ENCODE peak calls at places on chromosomes 7 and 10, in seven cellular contexts. J, U, O, C, P, K and H are unnamed samples.

GRCh38 chr10:68601490-68602265 is 41.5 kb downstream of the TET1 start:
- DNase-seq in K (peak; percentile 8), J (no peak), C (no peak), P (no peak), U (no peak), O (no peak), H (no peak)

GRCh38 chr10:96700477-96701099 is 19.7 kb downstream of the PIK3AP1 start:
- DNase-seq in K (no peak), U (no peak), P (no peak), O (peak; percentile 83), C (no peak), J (no peak), H (no peak)

GRCh38 chr10:68096913-68097509 is 12.3 kb upstream of the MYPN start:
- DNase-seq in P (peak; percentile 91), J (no peak), C (no peak), O (no peak), K (no peak), U (no peak), H (peak; percentile 95)

GRCh38 chr10:13684252-13684791 is 97.6 kb downstream of the PRPF18 start:
- DNase-seq in O (no peak), K (no peak), P (peak; percentile 72), J (peak; percentile 36), C (no peak), U (peak; percentile 20), H (no peak)

GRCh38 chr10:132357286-132358058 is 25.5 kb downstream of the LRRC27 start:
- DNase-seq in C (no peak), J (no peak), K (no peak), O (no peak), P (no peak), U (no peak), H (no peak)

GRCh38 chr10:87818505-87819273 is 663 bp upstream of the ATAD1 start:
- DNase-seq in K (peak; percentile 63), U (peak; percentile 48), C (peak; percentile 64), O (peak; percentile 61), J (peak; percentile 89), P (peak; percentile 31), H (peak; percentile 46)

GRCh38 chr10:119090968-119091367 is 10.4 kb upstream of the EIF3A start:
- DNase-seq in J (peak; percentile 72), P (peak; percentile 78), O (no peak), U (no peak), C (no peak), K (no peak), H (peak; percentile 44)

GRCh38 chr10:133456041-133456951 is 2.6 kb downstream of the SCART1 start:
- DNase-seq in U (no peak), J (peak; percentile 54), K (no peak), O (no peak), C (no peak), P (no peak), H (no peak)

GRCh38 chr10:71234970-71235681 is 22.8 kb downstream of the UNC5B start:
- DNase-seq in K (no peak), O (no peak), J (no peak), C (no peak), U (no peak), P (peak; percentile 64), H (no peak)

GRCh38 chr7:80054356-80054755 is 80.3 kb upstream of the GNAI1 start:
- DNase-seq in C (no peak), P (peak; percentile 61), J (no peak), U (no peak), O (no peak), K (no peak), H (no peak)

GRCh38 chr10:97707134-97707861 is 6.2 kb upstream of the MARVELD1 start:
- DNase-seq in U (no peak), P (no peak), K (no peak), O (no peak), C (no peak), J (no peak), H (no peak)

GRCh38 chr7:129493555-129493954 is 8.8 kb upstream of the SMKR1 start:
- DNase-seq in O (peak; percentile 34), J (no peak), K (no peak), C (no peak), U (no peak), P (no peak), H (no peak)

GRCh38 chr7:156160811-156161210 is 348.5 kb upstream of the SHH start:
- DNase-seq in O (no peak), C (no peak), J (peak; percentile 22), U (no peak), P (no peak), K (no peak), H (no peak)

GRCh38 chr7:20700491-20701231 is 85.2 kb downstream of the ABCB5 start:
- DNase-seq in O (no peak), P (no peak), J (no peak), K (no peak), U (no peak), C (no peak), H (no peak)

GRCh38 chr10:74585231-74586087 is 240.9 kb upstream of the KAT6B start:
- DNase-seq in U (peak; percentile 53), P (no peak), C (peak; percentile 46), K (peak; percentile 96), O (peak; percentile 3), J (peak; percentile 80), H (no peak)

GRCh38 chr10:117443677-117444022 is 68.4 kb upstream of the PDZD8 start:
- DNase-seq in K (no peak), C (no peak), U (no peak), O (no peak), J (no peak), P (no peak), H (no peak)

GRCh38 chr10:129838794-129839193 is 125.3 kb downstream of the EBF3 start:
- DNase-seq in C (no peak), U (no peak), O (no peak), J (no peak), K (no peak), P (no peak), H (no peak)

GRCh38 chr7:137940656-137941518 is 61.0 kb downstream of the CREB3L2 start:
- DNase-seq in P (peak; percentile 48), C (no peak), K (no peak), U (no peak), O (no peak), J (no peak), H (peak; percentile 31)

GRCh38 chr10:110501142-110501937 is 3.6 kb downstream of the DUSP5 start:
- DNase-seq in P (peak; percentile 97), K (peak; percentile 82), U (peak; percentile 90), O (no peak), J (peak; percentile 87), C (peak; percentile 78), H (peak; percentile 83)

GRCh38 chr10:48464871-48465736 is 139.8 kb downstream of the ARHGAP22 start:
- DNase-seq in K (no peak), U (peak; percentile 64), J (peak; percentile 57), P (no peak), C (no peak), O (no peak), H (no peak)

GRCh38 chr7:12730523-12730922 is 43.1 kb downstream of the ARL4A start:
- DNase-seq in C (no peak), J (no peak), U (no peak), K (no peak), O (no peak), P (no peak), H (no peak)

GRCh38 chr7:75656740-75657139 is 82.0 kb downstream of the HIP1 start:
- DNase-seq in P (no peak), J (no peak), K (no peak), C (no peak), O (no peak), U (no peak), H (no peak)

GRCh38 chr10:103044942-103045489 is 126.9 kb downstream of the CNNM2 start:
- DNase-seq in P (peak; percentile 63), C (no peak), K (no peak), O (no peak), J (no peak), U (no peak), H (no peak)

GRCh38 chr10:18313626-18314025 is 173.4 kb downstream of the CACNB2 start:
- DNase-seq in O (no peak), J (no peak), C (no peak), U (no peak), P (no peak), K (no peak), H (no peak)

GRCh38 chr7:7235347-7235746 is 53.0 kb downstream of the C1GALT1 start:
- DNase-seq in C (no peak), K (no peak), O (no peak), J (no peak), P (no peak), U (no peak), H (no peak)

GRCh38 chr7:157744786-157745601 is 408.2 kb downstream of the DNAJB6 start:
- DNase-seq in K (no peak), J (no peak), U (no peak), P (no peak), C (no peak), O (no peak), H (no peak)

GRCh38 chr7:18293759-18294158 is 201.8 kb upstream of the HDAC9 start:
- DNase-seq in O (no peak), P (no peak), J (no peak), K (no peak), U (no peak), C (no peak), H (no peak)

GRCh38 chr7:81268551-81268950 is 349.7 kb upstream of the SEMA3C start:
- DNase-seq in O (no peak), K (no peak), P (no peak), C (no peak), J (no peak), U (no peak), H (no peak)

GRCh38 chr10:8133146-8133545 is 78.7 kb downstream of the GATA3 start:
- DNase-seq in C (peak; percentile 57), P (no peak), K (peak; percentile 80), J (no peak), U (no peak), O (no peak), H (no peak)

GRCh38 chr10:84308481-84309304 is 19.7 kb upstream of the CCSER2 start:
- DNase-seq in O (no peak), J (peak; percentile 72), C (peak; percentile 60), U (no peak), K (peak; percentile 26), P (peak; percentile 63), H (no peak)

GRCh38 chr7:17968791-17969715 is 28.8 kb upstream of the SNX13 start:
- DNase-seq in U (no peak), K (no peak), O (no peak), C (no peak), J (no peak), P (no peak), H (no peak)

GRCh38 chr10:29815572-29815971 is 180.8 kb upstream of the SVIL start:
- DNase-seq in U (no peak), J (no peak), C (no peak), O (no peak), P (no peak), K (no peak), H (no peak)